ENCODE peak calls at places on chromosomes 3 and 15, in seven cellular contexts. F is gastrocnemius medialis, W is A673, S is mesenchymal stem cell, L is right atrium auricular region, O is colonic mucosa, E is upper lobe of right lung. C is an unnamed sample. For H3K36me3, the result is how much of the 10 kb centered on the place peaks cover.

GRCh38 chr3:159785276-159785675 is 203.4 kb upstream of the IL12A start:
- DNase-seq in F (no peak), L (no peak), S (peak), W (no peak), O (no peak), E (no peak), C (peak)

GRCh38 chr3:35680866-35681650 is 41.7 kb downstream of the ARPP21 start:
- DNase-seq in S (no peak), O (no peak), F (no peak), L (no peak), E (no peak), W (no peak), C (no peak)

GRCh38 chr15:79140846-79141570 is 50.4 kb upstream of the RASGRF1 start:
- DNase-seq in W (no peak), S (no peak), O (no peak), F (no peak), L (no peak), E (no peak), C (no peak)

GRCh38 chr15:33204087-33204486 is 9.6 kb upstream of the FMN1 start:
- DNase-seq in O (no peak), S (no peak), E (no peak), L (no peak), W (no peak), F (no peak), C (no peak)

GRCh38 chr15:36008719-36009118 is 462.8 kb upstream of the DPH6 start:
- DNase-seq in O (no peak), F (no peak), L (no peak), E (no peak), W (no peak), S (no peak), C (no peak)

GRCh38 chr15:73747847-73748605 is 5.1 kb downstream of the INSYN1 start:
- DNase-seq in F (no peak), O (no peak), L (no peak), S (no peak), W (no peak), E (no peak), C (no peak)

GRCh38 chr15:25805006-25805405 is 58.1 kb downstream of the ATP10A start:
- DNase-seq in F (no peak), L (no peak), W (no peak), E (no peak), O (no peak), S (no peak), C (no peak)

GRCh38 chr3:126288314-126288713 is 68.9 kb downstream of the KLF15 start:
- DNase-seq in S (no peak), E (no peak), W (peak), O (no peak), L (peak), F (peak), C (no peak)

GRCh38 chr15:63502843-63503738 is 1.3 kb upstream of the USP3 start:
- DNase-seq in F (peak), O (peak), L (peak), E (peak), W (no peak), S (peak), C (peak)

GRCh38 chr3:42169579-42169978 is 78.4 kb downstream of the TRAK1 start:
- DNase-seq in L (no peak), W (no peak), O (no peak), E (no peak), F (no peak), S (no peak), C (no peak)

GRCh38 chr3:149506540-149506939 is 32.0 kb downstream of the TM4SF4 start:
- DNase-seq in E (no peak), W (no peak), S (no peak), F (no peak), L (no peak), O (no peak), C (no peak)

GRCh38 chr3:85068911-85069310 is 110.1 kb downstream of the CADM2 start:
- DNase-seq in L (no peak), F (no peak), E (no peak), S (no peak), W (no peak), O (no peak), C (no peak)

GRCh38 chr15:60652870-60653269 is 173.9 kb upstream of the ICE2 start:
- DNase-seq in S (no peak), E (no peak), L (no peak), O (no peak), W (no peak), F (no peak), C (no peak)

GRCh38 chr3:99747915-99748314 is 69.7 kb upstream of the CMSS1 start:
- DNase-seq in S (peak), E (no peak), L (no peak), O (no peak), F (no peak), W (peak), C (no peak)

GRCh38 chr3:114666613-114667012 is 372.8 kb downstream of the TIGIT start:
- DNase-seq in E (no peak), S (no peak), L (no peak), O (no peak), F (no peak), W (no peak), C (no peak)

DNA sequence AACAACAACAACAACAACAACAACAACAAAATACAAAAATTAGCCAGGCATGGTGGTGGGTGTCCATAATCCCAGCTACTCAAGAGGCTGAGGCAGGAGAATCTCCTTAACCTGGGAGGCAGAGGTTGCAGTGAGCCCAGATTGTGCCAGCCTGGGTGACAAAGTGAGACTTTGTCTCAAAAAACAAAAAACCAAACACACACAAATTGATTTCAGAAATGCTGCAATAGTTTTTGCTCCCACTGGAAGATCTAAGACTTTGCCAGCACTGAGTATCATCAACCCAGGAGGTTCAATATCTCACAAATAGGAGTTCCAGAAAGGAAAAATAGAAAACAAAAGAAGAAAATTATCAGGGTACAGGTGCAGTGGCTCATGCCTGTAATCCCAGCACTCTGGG is 16.2 kb upstream of the CCR8 start:
- DNase-seq in W (no peak), O (no peak), F (no peak), E (no peak), L (no peak), S (no peak), C (no peak)
- H3K4me3 ChIP-seq in W (no peak), O (no peak), F (no peak), E (no peak), L (no peak), S (no peak), C (no peak)

GRCh38 chr15:68849477-68849876 is 28.8 kb upstream of the ANP32A start:
- DNase-seq in O (no peak), F (no peak), W (no peak), S (no peak), E (no peak), L (no peak), C (no peak)

GRCh38 chr15:68842958-68843357 is 22.3 kb upstream of the ANP32A start:
- DNase-seq in F (no peak), W (no peak), L (no peak), S (no peak), O (no peak), E (no peak), C (no peak)

GRCh38 chr15:68846851-68847439 is 26.2 kb upstream of the ANP32A start:
- DNase-seq in W (no peak), E (no peak), L (no peak), O (no peak), F (no peak), S (no peak), C (no peak)

GRCh38 chr15:68844856-68845550 is 24.3 kb upstream of the ANP32A start:
- DNase-seq in L (no peak), E (no peak), S (no peak), O (no peak), W (no peak), F (no peak), C (no peak)

GRCh38 chr15:68843425-68844311 is 23.0 kb upstream of the ANP32A start:
- DNase-seq in W (peak), E (no peak), L (no peak), S (peak), F (no peak), O (no peak), C (peak)
- H3K36me3 ChIP-seq in W (under half), E (under half), L (under half), S (under half), F (under half), O (under half), C (under half)

GRCh38 chr15:51973220-51973619 is 1.6 kb upstream of the LEO1 start:
- DNase-seq in W (no peak), S (no peak), L (no peak), O (no peak), F (no peak), E (no peak), C (no peak)
- H3K4me3 ChIP-seq in W (no peak), S (no peak), L (no peak), O (no peak), F (no peak), E (no peak), C (no peak)

GRCh38 chr3:70556056-70556455 is 243.6 kb upstream of the MDFIC2 start:
- DNase-seq in O (no peak), F (no peak), S (no peak), E (no peak), L (no peak), W (no peak), C (no peak)

GRCh38 chr3:70558955-70559354 is 246.5 kb upstream of the MDFIC2 start:
- DNase-seq in W (no peak), E (no peak), O (no peak), L (no peak), F (no peak), S (no peak), C (no peak)

GRCh38 chr3:70561796-70562195 is 249.4 kb upstream of the MDFIC2 start:
- DNase-seq in W (no peak), F (no peak), S (no peak), O (no peak), L (no peak), E (no peak), C (no peak)
- H3K36me3 ChIP-seq in W (under half), F (under half), S (under half), O (under half), L (under half), E (under half), C (under half)

GRCh38 chr15:92395176-92395521 is 1.5 kb downstream of the ST8SIA2 start:
- DNase-seq in S (no peak), L (no peak), F (no peak), E (no peak), W (no peak), O (no peak), C (no peak)

GRCh38 chr15:92393287-92393993 is at the start of gene ST8SIA2:
- DNase-seq in O (peak), F (no peak), E (no peak), S (no peak), L (no peak), W (peak), C (peak)

GRCh38 chr15:92393994-92394326 is 279 bp downstream of the ST8SIA2 start:
- DNase-seq in S (no peak), E (no peak), W (no peak), O (no peak), F (no peak), L (no peak), C (no peak)

GRCh38 chr15:92395557-92395956 is 1.9 kb downstream of the ST8SIA2 start:
- DNase-seq in W (no peak), L (no peak), S (no peak), O (no peak), F (no peak), E (no peak), C (no peak)

GRCh38 chr15:92394327-92395175 is 870 bp downstream of the ST8SIA2 start:
- DNase-seq in W (no peak), S (no peak), E (no peak), F (no peak), O (no peak), L (no peak), C (no peak)
- H3K4me3 ChIP-seq in W (peak), S (no peak), E (no peak), F (peak), O (peak), L (peak), C (no peak)

DNA sequence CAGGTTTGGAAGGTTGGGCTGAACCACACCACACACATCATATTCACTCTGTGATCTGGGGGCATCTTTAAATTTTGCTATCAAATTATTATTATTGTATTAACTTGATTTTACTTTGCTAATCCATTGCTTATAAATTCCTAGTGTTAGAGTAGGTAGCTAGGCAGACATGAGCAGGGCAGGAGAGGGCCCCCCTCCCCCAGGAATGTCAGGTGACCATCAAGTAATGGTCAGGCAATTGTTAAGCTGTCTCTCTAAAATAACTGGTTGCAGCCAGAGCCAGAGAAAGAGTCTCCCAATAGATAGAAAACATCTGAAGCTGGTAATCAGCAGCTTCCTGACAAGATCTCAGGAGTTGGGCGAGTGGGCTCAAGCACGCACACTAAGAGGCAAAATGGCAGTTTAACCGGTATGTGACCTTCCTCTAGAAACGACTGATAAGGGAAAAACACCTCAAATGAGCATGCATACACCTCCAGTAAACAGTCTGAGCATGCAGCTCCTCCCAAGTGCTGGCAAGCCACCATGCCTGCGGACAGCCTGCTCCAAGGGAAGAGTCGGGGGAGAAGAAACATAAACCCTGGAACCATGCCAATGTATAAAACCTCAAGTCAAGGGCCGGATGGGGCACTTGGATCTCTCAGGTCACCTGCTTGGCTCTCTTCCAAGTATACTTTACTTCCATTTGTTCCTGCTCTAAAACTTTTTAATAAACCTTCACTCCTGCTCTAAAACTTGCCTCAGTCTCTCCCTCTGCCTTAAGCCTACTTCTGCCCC is 3.1 kb upstream of the CXCR6 start:
- DNase-seq in O (no peak), S (no peak), W (no peak), E (no peak), L (no peak), F (no peak), C (no peak)
- H3K36me3 ChIP-seq in O (under half), S (under half), W (under half), E (under half), L (under half), F (under half), C (under half)

GRCh38 chr3:56754753-56755365 is 46.9 kb downstream of the ARHGEF3 start:
- DNase-seq in E (peak), L (no peak), W (no peak), S (no peak), F (no peak), O (no peak), C (peak)
- H3K4me3 ChIP-seq in E (peak), L (no peak), W (no peak), S (no peak), F (no peak), O (no peak), C (peak)